ENCODE peak calls at places on chromosomes 7 and 10, in four cellular contexts. One of them, this sample, is unnamed.

GRCh38 chr10:43436291-43437140 is at the start of gene ZNF487:
- DNase-seq in WTC11: peak
- DNase-seq in AG09319: peak
- DNase-seq in effector memory CD4-positive, alpha-beta T cell: peak
- DNase-seq in this sample: peak

GRCh38 chr7:82234457-82235049 is 209.0 kb downstream of the CACNA2D1 start:
- DNase-seq in AG09319: peak
- DNase-seq in WTC11: no peak
- DNase-seq in effector memory CD4-positive, alpha-beta T cell: no peak
- DNase-seq in this sample: peak

GRCh38 chr10:70528726-70529362 is 50.3 kb downstream of the PALD1 start:
- DNase-seq in AG09319: no peak
- DNase-seq in WTC11: peak
- DNase-seq in effector memory CD4-positive, alpha-beta T cell: no peak
- DNase-seq in this sample: peak

GRCh38 chr7:137953043-137953691 is 48.7 kb downstream of the CREB3L2 start:
- DNase-seq in AG09319: no peak
- DNase-seq in WTC11: no peak
- DNase-seq in effector memory CD4-positive, alpha-beta T cell: no peak
- DNase-seq in this sample: no peak

GRCh38 chr7:113144839-113145238 is 26.5 kb upstream of the SMIM30 start:
- DNase-seq in effector memory CD4-positive, alpha-beta T cell: no peak
- DNase-seq in WTC11: no peak
- DNase-seq in AG09319: no peak
- DNase-seq in this sample: no peak

GRCh38 chr10:21832751-21833150 is 170.8 kb downstream of the DNAJC1 start:
- DNase-seq in WTC11: no peak
- DNase-seq in effector memory CD4-positive, alpha-beta T cell: no peak
- DNase-seq in AG09319: no peak
- DNase-seq in this sample: no peak

GRCh38 chr7:3578399-3578798 is 277.3 kb downstream of the SDK1 start:
- DNase-seq in AG09319: no peak
- DNase-seq in WTC11: no peak
- DNase-seq in effector memory CD4-positive, alpha-beta T cell: no peak
- DNase-seq in this sample: no peak

GRCh38 chr7:6015917-6016652 is 7.0 kb downstream of the AIMP2 start:
- DNase-seq in effector memory CD4-positive, alpha-beta T cell: no peak
- DNase-seq in WTC11: no peak
- DNase-seq in AG09319: peak
- DNase-seq in this sample: peak

GRCh38 chr7:112646787-112647186 is 143.4 kb downstream of the TMEM168 start:
- DNase-seq in effector memory CD4-positive, alpha-beta T cell: no peak
- DNase-seq in AG09319: no peak
- DNase-seq in WTC11: peak
- DNase-seq in this sample: peak

GRCh38 chr7:79084423-79084822 is 369.0 kb downstream of the MAGI2 start:
- DNase-seq in AG09319: no peak
- DNase-seq in WTC11: no peak
- DNase-seq in effector memory CD4-positive, alpha-beta T cell: no peak
- DNase-seq in this sample: no peak

GRCh38 chr7:78734626-78735025 is 718.8 kb downstream of the MAGI2 start:
- DNase-seq in AG09319: no peak
- DNase-seq in effector memory CD4-positive, alpha-beta T cell: no peak
- DNase-seq in WTC11: no peak
- DNase-seq in this sample: no peak

GRCh38 chr7:90599038-90599437 is 2.9 kb downstream of the CDK14 start:
- DNase-seq in WTC11: no peak
- DNase-seq in effector memory CD4-positive, alpha-beta T cell: no peak
- DNase-seq in AG09319: no peak
- DNase-seq in this sample: no peak

GRCh38 chr7:112225006-112225405 is 18.5 kb downstream of the ZNF277 start:
- DNase-seq in WTC11: no peak
- DNase-seq in AG09319: no peak
- DNase-seq in effector memory CD4-positive, alpha-beta T cell: no peak
- DNase-seq in this sample: peak

GRCh38 chr7:130387306-130387627 is 7.0 kb downstream of the CPA1 start:
- DNase-seq in AG09319: no peak
- DNase-seq in effector memory CD4-positive, alpha-beta T cell: no peak
- DNase-seq in WTC11: no peak
- DNase-seq in this sample: no peak

GRCh38 chr10:97936126-97936525 is 86.5 kb downstream of the GOLGA7B start:
- DNase-seq in AG09319: no peak
- DNase-seq in effector memory CD4-positive, alpha-beta T cell: no peak
- DNase-seq in WTC11: no peak
- DNase-seq in this sample: no peak

GRCh38 chr7:27943261-27943660 is 203.3 kb downstream of the TAX1BP1 start:
- DNase-seq in effector memory CD4-positive, alpha-beta T cell: no peak
- DNase-seq in WTC11: no peak
- DNase-seq in AG09319: no peak
- DNase-seq in this sample: no peak

GRCh38 chr10:21230219-21230618 is 295.3 kb downstream of the SKIDA1 start:
- DNase-seq in AG09319: no peak
- DNase-seq in effector memory CD4-positive, alpha-beta T cell: no peak
- DNase-seq in WTC11: no peak
- DNase-seq in this sample: no peak

GRCh38 chr7:70830060-70830395 is 301.9 kb upstream of the GALNT17 start:
- DNase-seq in effector memory CD4-positive, alpha-beta T cell: no peak
- DNase-seq in WTC11: no peak
- DNase-seq in AG09319: no peak
- DNase-seq in this sample: peak

GRCh38 chr10:31739759-31740158 is 188.9 kb downstream of the ARHGAP12 start:
- DNase-seq in effector memory CD4-positive, alpha-beta T cell: no peak
- DNase-seq in AG09319: peak
- DNase-seq in WTC11: no peak
- DNase-seq in this sample: no peak

GRCh38 chr7:98283127-98283886 is 1.8 kb downstream of the BRI3 start:
- DNase-seq in AG09319: peak
- DNase-seq in effector memory CD4-positive, alpha-beta T cell: no peak
- DNase-seq in WTC11: no peak
- DNase-seq in this sample: no peak

GRCh38 chr10:87961314-87961713 is 97.9 kb downstream of the PTEN start:
- DNase-seq in AG09319: no peak
- DNase-seq in WTC11: no peak
- DNase-seq in effector memory CD4-positive, alpha-beta T cell: no peak
- DNase-seq in this sample: no peak

GRCh38 chr10:61197022-61197421 is 253.0 kb upstream of the RHOBTB1 start:
- DNase-seq in WTC11: no peak
- DNase-seq in AG09319: no peak
- DNase-seq in effector memory CD4-positive, alpha-beta T cell: no peak
- DNase-seq in this sample: no peak

GRCh38 chr7:134284952-134285351 is 31.8 kb downstream of the SLC35B4 start:
- DNase-seq in AG09319: no peak
- DNase-seq in WTC11: no peak
- DNase-seq in effector memory CD4-positive, alpha-beta T cell: no peak
- DNase-seq in this sample: no peak

GRCh38 chr7:44884553-44885393 is 557 bp downstream of the PURB start:
- DNase-seq in AG09319: peak
- DNase-seq in WTC11: peak
- DNase-seq in effector memory CD4-positive, alpha-beta T cell: peak
- DNase-seq in this sample: peak

GRCh38 chr7:103811997-103812396 is 177.5 kb downstream of the RELN start:
- DNase-seq in AG09319: no peak
- DNase-seq in WTC11: no peak
- DNase-seq in effector memory CD4-positive, alpha-beta T cell: no peak
- DNase-seq in this sample: peak

GRCh38 chr10:78316451-78316931 is 282.8 kb downstream of the RPS24 start:
- DNase-seq in WTC11: no peak
- DNase-seq in effector memory CD4-positive, alpha-beta T cell: no peak
- DNase-seq in AG09319: no peak
- DNase-seq in this sample: no peak

GRCh38 chr7:100875356-100875751 is 451 bp downstream of the SRRT start:
- DNase-seq in AG09319: no peak
- DNase-seq in effector memory CD4-positive, alpha-beta T cell: no peak
- DNase-seq in WTC11: no peak
- DNase-seq in this sample: peak

GRCh38 chr7:106767498-106768323 is 97.4 kb upstream of the PIK3CG start:
- DNase-seq in WTC11: no peak
- DNase-seq in AG09319: peak
- DNase-seq in effector memory CD4-positive, alpha-beta T cell: no peak
- DNase-seq in this sample: no peak

GRCh38 chr10:35347088-35347487 is 10.8 kb downstream of the CCNY start:
- DNase-seq in WTC11: no peak
- DNase-seq in AG09319: no peak
- DNase-seq in effector memory CD4-positive, alpha-beta T cell: no peak
- DNase-seq in this sample: no peak

GRCh38 chr7:93390660-93391059 is 158.5 kb downstream of the VPS50 start:
- DNase-seq in AG09319: no peak
- DNase-seq in WTC11: no peak
- DNase-seq in effector memory CD4-positive, alpha-beta T cell: no peak
- DNase-seq in this sample: no peak

GRCh38 chr7:5497158-5498103 is 73.8 kb upstream of the TNRC18 start:
- DNase-seq in AG09319: no peak
- DNase-seq in effector memory CD4-positive, alpha-beta T cell: no peak
- DNase-seq in WTC11: no peak
- DNase-seq in this sample: no peak

GRCh38 chr7:11373546-11374142 is 400.0 kb downstream of the PHF14 start:
- DNase-seq in effector memory CD4-positive, alpha-beta T cell: no peak
- DNase-seq in WTC11: no peak
- DNase-seq in AG09319: no peak
- DNase-seq in this sample: peak

GRCh38 chr7:30003098-30003497 is 13.5 kb upstream of the SCRN1 start:
- DNase-seq in effector memory CD4-positive, alpha-beta T cell: no peak
- DNase-seq in WTC11: no peak
- DNase-seq in AG09319: no peak
- DNase-seq in this sample: no peak

GRCh38 chr7:40571796-40572195 is 437.0 kb downstream of the SUGCT start:
- DNase-seq in WTC11: no peak
- DNase-seq in effector memory CD4-positive, alpha-beta T cell: no peak
- DNase-seq in AG09319: peak
- DNase-seq in this sample: no peak

GRCh38 chr10:60230892-60231291 is 158.8 kb downstream of the ANK3 start:
- DNase-seq in effector memory CD4-positive, alpha-beta T cell: no peak
- DNase-seq in AG09319: no peak
- DNase-seq in WTC11: no peak
- DNase-seq in this sample: no peak

GRCh38 chr7:65554-65953 is 126.8 kb upstream of the FAM20C start:
- DNase-seq in WTC11: no peak
- DNase-seq in effector memory CD4-positive, alpha-beta T cell: no peak
- DNase-seq in AG09319: no peak
- DNase-seq in this sample: no peak

GRCh38 chr10:62024026-62024701 is 122.7 kb downstream of the ARID5B start:
- DNase-seq in AG09319: no peak
- DNase-seq in effector memory CD4-positive, alpha-beta T cell: no peak
- DNase-seq in WTC11: no peak
- DNase-seq in this sample: no peak

GRCh38 chr7:593324-594115 is 73.9 kb upstream of the PDGFA start:
- DNase-seq in AG09319: no peak
- DNase-seq in effector memory CD4-positive, alpha-beta T cell: peak
- DNase-seq in WTC11: no peak
- DNase-seq in this sample: no peak

This sample was measured in NCI-H69.